ENCODE peak calls at places on chromosomes 13 and 19, in five cellular contexts. L is HCT116, X is dorsolateral prefrontal cortex, D is upper lobe of left lung, T is neuronal stem cell. U is an unnamed sample.

GRCh38 chr13:59793107-59793506 is 370.6 kb downstream of the DIAPH3 start:
- DNase-seq in D (no peak), L (no peak), X (no peak), T (no peak), U (no peak)

GRCh38 chr19:7706662-7707454 is 4.9 kb upstream of the FCER2 start:
- DNase-seq in T (no peak), D (no peak), L (no peak), X (no peak), U (no peak)

GRCh38 chr19:58551123-58551497 is 3.8 kb downstream of the CHMP2A start:
- DNase-seq in D (no peak), T (no peak), X (no peak), L (no peak), U (no peak)

GRCh38 chr19:57103573-57104277 is 16.1 kb upstream of the USP29 start:
- DNase-seq in X (peak), L (peak), T (peak), D (peak), U (no peak)

GRCh38 chr13:45340422-45341033 is 455 bp downstream of the TPT1 start:
- DNase-seq in X (peak), D (peak), T (peak), L (peak), U (peak)

GRCh38 chr19:16403151-16403977 is 68.4 kb downstream of the EPS15L1 start:
- DNase-seq in X (no peak), T (no peak), L (no peak), D (no peak), U (no peak)

GRCh38 chr19:5424192-5424973 is 30.8 kb upstream of the ZNRF4 start:
- DNase-seq in T (no peak), L (no peak), D (no peak), X (no peak), U (no peak)

GRCh38 chr19:46624958-46625661 is at the start of gene PTGIR:
- DNase-seq in T (no peak), X (no peak), L (no peak), D (no peak), U (no peak)

GRCh38 chr19:28706693-28707092 is 506.3 kb downstream of the UQCRFS1 start:
- DNase-seq in T (no peak), D (no peak), L (no peak), X (no peak), U (no peak)

GRCh38 chr13:42355118-42355840 is 83.3 kb downstream of the AKAP11 start:
- DNase-seq in L (no peak), D (no peak), T (no peak), X (no peak), U (no peak)
- H3K4me3 ChIP-seq in L (no peak), D (no peak), T (no peak), X (no peak), U (no peak)

GRCh38 chr13:112103971-112104872 is 37.3 kb downstream of the SOX1 start:
- DNase-seq in L (no peak), D (no peak), T (peak), X (no peak), U (no peak)
- H3K4me3 ChIP-seq in L (no peak), D (no peak), T (peak), X (no peak), U (no peak)

DNA sequence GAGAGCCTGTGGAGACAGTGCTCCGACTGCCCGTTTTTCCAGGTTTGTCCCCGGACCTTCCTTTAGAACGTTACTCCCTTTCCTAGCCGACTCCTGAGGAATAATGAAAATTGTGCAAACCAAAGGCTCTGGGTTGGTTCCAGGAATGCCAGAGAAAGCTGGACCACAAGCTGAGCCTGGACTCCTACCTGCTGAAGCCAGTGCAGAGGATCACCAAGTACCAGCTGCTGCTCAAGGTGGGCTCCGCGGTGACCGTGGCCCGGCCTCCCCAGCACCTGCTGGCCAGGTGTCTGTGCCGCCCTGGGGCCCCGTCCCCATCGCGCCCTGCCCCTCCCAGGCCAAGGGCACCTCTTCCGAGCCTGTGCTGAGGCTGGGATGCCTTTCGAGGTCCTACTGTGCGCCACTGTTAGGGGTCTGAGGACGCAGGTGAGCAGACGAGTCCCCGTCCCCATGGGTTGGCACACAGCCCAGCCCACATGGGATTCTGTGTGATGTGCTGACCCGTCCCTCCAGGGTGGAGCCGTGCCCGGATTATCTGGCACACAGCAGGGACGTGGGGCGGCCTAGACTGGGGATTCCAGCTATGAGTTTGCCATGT is 20.5 kb upstream of the F7 start:
- DNase-seq in D (no peak), X (no peak), L (no peak), T (no peak), U (no peak)
- H3K4me3 ChIP-seq in D (no peak), X (no peak), L (no peak), T (no peak), U (no peak)

GRCh38 chr19:13872695-13873389 is 4.1 kb upstream of the NANOS3 start:
- DNase-seq in L (no peak), X (no peak), D (no peak), T (peak), U (no peak)

GRCh38 chr19:13875824-13876223 is 1.1 kb upstream of the NANOS3 start:
- DNase-seq in T (no peak), L (no peak), D (no peak), X (no peak), U (no peak)

GRCh38 chr19:13869324-13869723 is 7.6 kb upstream of the NANOS3 start:
- DNase-seq in L (no peak), X (no peak), D (no peak), T (no peak), U (no peak)

GRCh38 chr19:13873776-13874515 is 3.0 kb upstream of the NANOS3 start:
- DNase-seq in X (no peak), D (no peak), L (no peak), T (no peak), U (no peak)

DNA sequence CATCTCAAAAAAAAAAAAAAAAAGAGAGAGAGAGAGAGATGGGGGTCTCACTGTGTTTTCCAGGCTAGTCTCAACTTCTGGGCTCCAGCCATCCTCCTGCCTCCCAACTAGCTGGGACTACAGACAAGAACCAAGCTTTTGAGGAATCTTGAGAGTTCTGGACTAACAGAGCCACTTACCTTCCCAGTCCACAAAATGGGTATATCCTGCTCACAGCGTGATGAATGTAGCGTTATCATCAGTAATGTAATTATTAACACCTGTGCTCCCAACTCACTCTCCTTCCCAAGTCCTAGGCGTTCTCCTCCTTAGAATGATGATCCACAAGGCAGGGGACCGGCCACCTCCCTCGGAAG is 4.6 kb upstream of the NANOS3 start:
- DNase-seq in L (no peak), T (no peak), D (no peak), X (no peak), U (no peak)
- H3K4me3 ChIP-seq in L (peak), T (no peak), D (no peak), X (no peak), U (no peak)

U was measured in AG04450.